ENCODE peak calls at places on chromosome 2, in four cellular contexts. Z is IMR-90, P is stomach, U is dorsolateral prefrontal cortex. S is an unnamed sample.

GRCh38 chr2:229654437-229654836 is 59.9 kb downstream of the DNER start:
- DNase-seq in P (no peak), Z (no peak), U (no peak), S (no peak)

GRCh38 chr2:85133751-85134254 is 611 bp downstream of the TCF7L1 start:
- DNase-seq in P (peak; percentile 33), Z (peak; percentile 46), U (no peak), S (peak; percentile 87)

GRCh38 chr2:49045083-49045482 is 109.2 kb downstream of the FSHR start:
- DNase-seq in P (no peak), U (no peak), Z (no peak), S (no peak)

GRCh38 chr2:188607501-188607900 is 315.8 kb downstream of the GULP1 start:
- DNase-seq in U (no peak), P (no peak), Z (no peak), S (no peak)

GRCh38 chr2:18855027-18855426 is 265.7 kb upstream of the NT5C1B start:
- DNase-seq in U (no peak), P (no peak), Z (peak; percentile 22), S (no peak)

GRCh38 chr2:238847841-238848565 is at the start of gene TWIST2:
- DNase-seq in U (no peak), P (peak; percentile 38), Z (peak; percentile 91), S (peak; percentile 87)

GRCh38 chr2:176188218-176188968 is at the start of gene HOXD1:
- DNase-seq in P (no peak), U (peak; percentile 67), Z (no peak), S (no peak)

GRCh38 chr2:152483276-152483996 is 148.5 kb downstream of the FMNL2 start:
- DNase-seq in U (no peak), P (no peak), Z (peak; percentile 53), S (no peak)

GRCh38 chr2:121205321-121205942 is 79.6 kb downstream of the TFCP2L1 start:
- DNase-seq in P (peak; percentile 57), U (no peak), Z (no peak), S (no peak)

GRCh38 chr2:6972067-6972710 is 55.0 kb downstream of the RNF144A start:
- DNase-seq in Z (no peak), P (no peak), U (no peak), S (peak; percentile 53)

GRCh38 chr2:119291588-119292167 is 68.0 kb downstream of the STEAP3 start:
- DNase-seq in Z (no peak), P (no peak), U (no peak), S (no peak)

GRCh38 chr2:29450823-29451222 is 335.6 kb downstream of the CLIP4 start:
- DNase-seq in Z (no peak), P (no peak), U (no peak), S (no peak)

GRCh38 chr2:12169721-12170120 is 423.3 kb downstream of the LPIN1 start:
- DNase-seq in P (no peak), Z (peak; percentile 90), U (peak; percentile 25), S (no peak)

GRCh38 chr2:127642706-127643697 is 3.0 kb upstream of the GPR17 start:
- DNase-seq in Z (no peak), P (no peak), U (no peak), S (no peak)

GRCh38 chr2:146324954-146325353 is 1519.9 kb upstream of the ACVR2A start:
- DNase-seq in Z (peak; percentile 67), P (no peak), U (no peak), S (no peak)

GRCh38 chr2:221571391-221572179 is 519 bp downstream of the EPHA4 start:
- DNase-seq in P (no peak), U (no peak), Z (peak; percentile 37), S (no peak)

GRCh38 chr2:206212673-206213513 is 53.2 kb downstream of the EEF1B2 start:
- DNase-seq in U (no peak), P (no peak), Z (peak; percentile 17), S (no peak)

GRCh38 chr2:239461551-239462515 is 61.0 kb upstream of the HDAC4 start:
- DNase-seq in P (peak; percentile 14), Z (no peak), U (no peak), S (peak; percentile 72)

GRCh38 chr2:108938069-108938710 is 50.8 kb downstream of the EDAR start:
- DNase-seq in Z (no peak), P (no peak), U (no peak), S (no peak)

GRCh38 chr2:2021995-2022394 is 277.7 kb upstream of the PXDN start:
- DNase-seq in Z (no peak), U (no peak), P (no peak), S (peak; percentile 30)

GRCh38 chr2:202102425-202103005 is 29.5 kb downstream of the KIAA2012 start:
- DNase-seq in U (no peak), P (no peak), Z (no peak), S (no peak)

DNA sequence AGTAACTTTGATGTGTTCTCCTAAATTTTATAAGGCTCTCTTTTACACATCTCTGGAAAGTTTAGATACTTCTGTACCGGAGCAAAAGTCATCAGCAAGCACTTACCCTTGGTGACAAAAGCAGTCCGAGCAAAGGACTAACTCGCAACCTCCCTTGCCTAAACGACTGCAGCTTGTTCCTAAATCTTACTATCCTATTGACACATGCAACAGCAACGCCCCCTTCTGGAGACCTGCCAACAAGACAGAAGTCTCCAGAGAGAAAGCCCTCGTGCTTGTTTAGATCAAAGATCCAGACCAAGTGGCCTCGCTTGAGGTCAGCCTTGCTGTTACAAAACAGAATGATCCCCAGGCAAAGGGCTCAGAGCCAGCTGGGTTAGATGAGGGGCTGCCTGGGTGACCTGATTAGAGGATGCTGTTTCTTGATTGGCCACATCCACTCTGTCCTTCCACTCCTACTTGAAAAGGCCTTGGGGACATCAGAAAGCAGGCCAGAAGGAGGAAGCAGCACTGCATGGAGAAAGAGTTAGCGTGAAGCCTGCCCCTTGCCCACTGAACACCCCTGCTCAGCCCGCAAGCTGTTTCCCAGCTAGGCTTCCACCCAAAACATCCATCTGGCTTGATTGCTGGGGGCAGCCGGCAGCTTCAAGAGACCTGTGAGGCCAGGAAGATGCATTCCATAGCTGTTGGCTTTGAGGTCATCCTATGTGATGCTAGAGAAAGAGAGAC is 94.3 kb downstream of the HNRNPLL start:
- DNase-seq in Z (peak; percentile 66), P (peak; percentile 83), U (peak; percentile 61), S (peak; percentile 93)
- TF ChIP-seq CTCF in Z (peak; percentile 40), P (peak; percentile 24), U (peak; percentile 44), S (peak; percentile 81)

DNA sequence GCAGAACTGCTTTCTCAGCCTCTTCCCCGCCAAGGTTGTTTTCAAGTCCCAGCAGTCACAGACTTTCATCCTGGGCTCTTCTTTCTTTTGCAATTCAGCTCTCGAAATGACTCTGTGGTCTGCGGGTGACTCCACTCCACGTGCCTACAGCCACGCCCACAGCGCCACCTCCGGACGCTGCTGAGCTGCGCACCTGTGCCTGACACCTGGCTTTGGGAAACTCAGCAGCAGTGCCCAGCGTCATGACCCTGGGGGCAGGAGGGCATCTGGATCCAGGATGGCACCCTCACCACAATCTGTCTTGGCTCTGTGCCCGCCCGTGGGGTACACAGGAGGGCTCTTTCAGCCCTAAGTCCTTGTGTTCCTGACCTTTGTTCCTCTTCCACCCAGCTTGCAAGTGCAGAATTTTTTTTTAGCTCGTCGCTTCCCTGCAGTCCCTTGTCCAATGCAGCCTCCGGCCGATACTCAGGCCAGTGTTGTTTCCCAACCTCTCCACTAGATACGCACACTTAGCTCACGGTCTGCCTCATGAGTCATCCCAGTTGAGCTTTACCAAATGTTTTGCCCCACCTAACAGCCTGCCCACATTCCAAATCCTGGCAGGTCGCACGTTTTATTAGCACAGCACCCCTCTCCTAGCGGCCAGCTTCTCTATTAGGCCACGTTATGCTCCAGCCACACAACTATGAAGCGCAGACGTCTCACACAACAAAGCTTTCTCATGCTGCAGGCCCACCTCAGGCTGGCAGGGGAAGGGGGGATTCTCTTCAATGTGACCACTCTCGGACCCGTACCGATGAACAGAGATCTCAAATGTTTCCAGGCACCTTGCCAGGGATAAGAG is 6.5 kb upstream of the CAPN10 start:
- DNase-seq in P (peak; percentile 78), U (no peak), Z (peak; percentile 89), S (no peak)
- TF ChIP-seq CTCF in P (peak; percentile 61), U (no peak), Z (no peak), S (no peak)

DNA sequence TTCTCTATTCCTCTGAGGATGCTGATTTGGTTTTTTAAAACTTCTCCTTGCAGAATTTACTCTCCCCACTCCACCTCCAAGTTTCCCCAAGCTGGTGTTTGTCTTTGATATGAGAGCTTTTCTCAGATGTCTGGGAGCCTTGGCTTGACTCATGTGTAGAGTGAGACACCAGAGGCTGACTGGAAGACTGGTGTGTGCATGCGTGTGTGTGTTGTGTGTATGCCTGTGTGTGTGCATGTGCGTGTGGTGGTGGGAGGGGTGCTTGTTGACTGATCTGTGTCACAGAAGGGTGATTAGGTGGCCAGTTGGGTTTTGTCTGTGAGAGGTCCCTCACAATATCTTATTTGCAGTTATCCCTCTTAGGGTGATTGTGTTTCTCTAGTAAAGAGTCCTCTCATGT is 50.5 kb upstream of the HPCAL1 start:
- DNase-seq in U (no peak), Z (no peak), P (no peak), S (no peak)
- TF ChIP-seq CTCF in U (no peak), Z (no peak), P (no peak), S (no peak)

GRCh38 chr2:44628297-44628696 is 266.6 kb downstream of the CAMKMT start:
- DNase-seq in P (no peak), U (no peak), Z (no peak), S (no peak)

GRCh38 chr2:44620189-44620990 is 258.6 kb downstream of the CAMKMT start:
- DNase-seq in Z (no peak), P (no peak), U (no peak), S (no peak)

GRCh38 chr2:44618378-44619023 is 256.8 kb downstream of the CAMKMT start:
- DNase-seq in Z (no peak), U (no peak), P (no peak), S (no peak)

DNA sequence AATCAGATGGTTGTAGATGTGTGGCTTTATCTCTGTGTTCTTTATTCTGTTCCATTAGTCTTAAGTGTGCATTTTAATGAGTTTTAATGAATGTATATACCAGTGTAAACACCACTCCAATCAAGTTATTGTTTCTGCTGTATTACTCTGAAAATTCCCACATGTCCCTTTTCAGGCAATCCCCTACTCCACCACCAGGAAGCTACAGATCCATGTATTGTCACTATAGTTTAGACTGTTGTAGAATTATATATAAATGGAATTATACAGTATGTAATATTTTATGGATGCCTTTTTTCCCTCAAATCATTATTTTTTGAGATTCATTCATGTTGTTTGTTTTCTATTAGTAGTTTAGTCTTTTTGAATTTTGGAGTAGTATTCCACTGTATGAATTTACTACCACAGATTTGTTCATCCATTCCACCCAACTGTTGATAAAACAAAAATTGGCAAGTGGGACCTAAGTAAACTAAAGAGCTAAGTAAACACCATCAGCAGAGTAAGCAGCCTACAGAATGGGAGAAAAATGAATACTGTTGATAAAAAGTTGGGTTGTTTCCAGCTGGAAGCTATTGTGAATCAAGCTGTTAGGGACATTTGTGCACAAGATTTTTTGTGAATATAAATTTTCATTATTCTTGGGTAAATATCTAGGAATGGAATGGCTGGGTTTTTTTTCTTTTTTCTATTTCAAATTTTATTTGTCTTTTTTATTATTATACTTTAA is 262.0 kb downstream of the CAMKMT start:
- DNase-seq in P (no peak), Z (no peak), U (no peak), S (no peak)
- TF ChIP-seq CTCF in P (no peak), Z (no peak), U (no peak), S (peak; percentile 15)

GRCh38 chr2:74472086-74472944 is at the start of gene MRPL53:
- DNase-seq in Z (peak; percentile 92), U (peak; percentile 94), P (peak; percentile 95), S (peak; percentile 97)
- TF ChIP-seq CTCF in Z (no peak), U (no peak), P (no peak), S (no peak)

DNA sequence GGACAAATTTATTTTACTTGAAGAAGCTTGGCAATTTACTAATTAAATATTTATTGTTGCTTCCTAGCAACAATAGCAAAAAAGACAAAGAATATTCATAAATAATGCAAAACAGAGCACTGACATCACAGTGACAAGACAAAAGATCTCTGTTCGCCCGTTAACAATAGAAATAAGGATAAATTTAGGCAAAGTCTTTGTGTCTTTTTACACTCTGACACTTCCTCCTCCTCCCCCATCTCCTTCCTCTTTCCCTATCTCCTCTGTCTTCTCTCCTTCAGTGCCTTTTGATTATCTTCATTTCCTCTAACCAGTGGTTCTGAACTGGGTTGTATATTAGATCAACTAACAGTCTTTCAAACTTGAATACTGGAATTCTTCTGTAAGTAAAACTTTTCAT is 808.4 kb downstream of the ERBB4 start:
- DNase-seq in Z (no peak), U (no peak), P (no peak), S (no peak)
- TF ChIP-seq CTCF in Z (no peak), U (no peak), P (no peak), S (no peak)